ENCODE peak calls at places on chromosomes 3 and 15, in ten cellular contexts. One of them, this sample, is unnamed.

GRCh38 chr3:141726483-141726882 is 11.6 kb upstream of the RNF7 start:
- DNase-seq in SJSA1: no peak
- DNase-seq in stimulated activated CD4-positive, alpha-beta T cell treated with anti-CD3 and anti-CD28 coated beads, Interleukin-2, amount 100 ng/mL, for 4 hours: no peak
- DNase-seq in T-helper 17 cell: no peak
- DNase-seq in memory B cell: no peak
- DNase-seq in NCI-H1694: no peak
- DNase-seq in GM04504: no peak
- DNase-seq in RPMI8226: no peak
- DNase-seq in activated T-helper 9 cell treated with anti-CD3 and anti-CD28 coated beads, Interleukin-2, amount 50 U/mL, for 16 hours: no peak
- DNase-seq in foreskin fibroblast: no peak
- DNase-seq in this sample: no peak

GRCh38 chr3:111070772-111071256 is 802 bp upstream of the NECTIN3 start:
- DNase-seq in SJSA1: no peak
- DNase-seq in stimulated activated CD4-positive, alpha-beta T cell treated with anti-CD3 and anti-CD28 coated beads, Interleukin-2, amount 100 ng/mL, for 4 hours: no peak
- DNase-seq in T-helper 17 cell: peak
- DNase-seq in memory B cell: no peak
- DNase-seq in NCI-H1694: no peak
- DNase-seq in GM04504: no peak
- DNase-seq in RPMI8226: no peak
- DNase-seq in activated T-helper 9 cell treated with anti-CD3 and anti-CD28 coated beads, Interleukin-2, amount 50 U/mL, for 16 hours: peak
- DNase-seq in foreskin fibroblast: no peak
- DNase-seq in this sample: peak

GRCh38 chr3:195580733-195581443 is 2.9 kb downstream of the APOD start:
- DNase-seq in SJSA1: no peak
- DNase-seq in stimulated activated CD4-positive, alpha-beta T cell treated with anti-CD3 and anti-CD28 coated beads, Interleukin-2, amount 100 ng/mL, for 4 hours: no peak
- DNase-seq in T-helper 17 cell: no peak
- DNase-seq in memory B cell: no peak
- DNase-seq in NCI-H1694: no peak
- DNase-seq in GM04504: peak
- DNase-seq in RPMI8226: no peak
- DNase-seq in activated T-helper 9 cell treated with anti-CD3 and anti-CD28 coated beads, Interleukin-2, amount 50 U/mL, for 16 hours: no peak
- DNase-seq in foreskin fibroblast: peak
- DNase-seq in this sample: no peak

GRCh38 chr3:44568561-44568960 is 13.6 kb downstream of the ZKSCAN7 start:
- DNase-seq in SJSA1: no peak
- DNase-seq in stimulated activated CD4-positive, alpha-beta T cell treated with anti-CD3 and anti-CD28 coated beads, Interleukin-2, amount 100 ng/mL, for 4 hours: no peak
- DNase-seq in T-helper 17 cell: no peak
- DNase-seq in memory B cell: no peak
- DNase-seq in NCI-H1694: no peak
- DNase-seq in GM04504: no peak
- DNase-seq in RPMI8226: no peak
- DNase-seq in activated T-helper 9 cell treated with anti-CD3 and anti-CD28 coated beads, Interleukin-2, amount 50 U/mL, for 16 hours: no peak
- DNase-seq in foreskin fibroblast: peak
- DNase-seq in this sample: no peak

GRCh38 chr3:107740992-107741896 is 218.5 kb downstream of the BBX start:
- DNase-seq in SJSA1: no peak
- DNase-seq in stimulated activated CD4-positive, alpha-beta T cell treated with anti-CD3 and anti-CD28 coated beads, Interleukin-2, amount 100 ng/mL, for 4 hours: no peak
- DNase-seq in T-helper 17 cell: no peak
- DNase-seq in memory B cell: no peak
- DNase-seq in NCI-H1694: peak
- DNase-seq in GM04504: no peak
- DNase-seq in RPMI8226: no peak
- DNase-seq in activated T-helper 9 cell treated with anti-CD3 and anti-CD28 coated beads, Interleukin-2, amount 50 U/mL, for 16 hours: no peak
- DNase-seq in foreskin fibroblast: peak
- DNase-seq in this sample: no peak

GRCh38 chr3:141798455-141798854 is 35.2 kb downstream of the GRK7 start:
- DNase-seq in SJSA1: no peak
- DNase-seq in stimulated activated CD4-positive, alpha-beta T cell treated with anti-CD3 and anti-CD28 coated beads, Interleukin-2, amount 100 ng/mL, for 4 hours: no peak
- DNase-seq in T-helper 17 cell: no peak
- DNase-seq in memory B cell: no peak
- DNase-seq in NCI-H1694: no peak
- DNase-seq in GM04504: no peak
- DNase-seq in RPMI8226: no peak
- DNase-seq in activated T-helper 9 cell treated with anti-CD3 and anti-CD28 coated beads, Interleukin-2, amount 50 U/mL, for 16 hours: no peak
- DNase-seq in foreskin fibroblast: peak
- DNase-seq in this sample: peak

GRCh38 chr3:37097776-37098175 is 76.6 kb downstream of the LRRFIP2 start:
- DNase-seq in SJSA1: no peak
- DNase-seq in stimulated activated CD4-positive, alpha-beta T cell treated with anti-CD3 and anti-CD28 coated beads, Interleukin-2, amount 100 ng/mL, for 4 hours: no peak
- DNase-seq in T-helper 17 cell: no peak
- DNase-seq in memory B cell: no peak
- DNase-seq in NCI-H1694: no peak
- DNase-seq in GM04504: no peak
- DNase-seq in RPMI8226: no peak
- DNase-seq in activated T-helper 9 cell treated with anti-CD3 and anti-CD28 coated beads, Interleukin-2, amount 50 U/mL, for 16 hours: no peak
- DNase-seq in foreskin fibroblast: no peak
- DNase-seq in this sample: no peak

GRCh38 chr3:102736288-102736960 is 301.6 kb downstream of the ZPLD1 start:
- DNase-seq in SJSA1: no peak
- DNase-seq in stimulated activated CD4-positive, alpha-beta T cell treated with anti-CD3 and anti-CD28 coated beads, Interleukin-2, amount 100 ng/mL, for 4 hours: no peak
- DNase-seq in T-helper 17 cell: no peak
- DNase-seq in memory B cell: no peak
- DNase-seq in NCI-H1694: no peak
- DNase-seq in GM04504: no peak
- DNase-seq in RPMI8226: no peak
- DNase-seq in activated T-helper 9 cell treated with anti-CD3 and anti-CD28 coated beads, Interleukin-2, amount 50 U/mL, for 16 hours: no peak
- DNase-seq in foreskin fibroblast: no peak
- DNase-seq in this sample: no peak

GRCh38 chr3:124234852-124235252 is 242.9 kb upstream of the ROPN1 start:
- DNase-seq in SJSA1: no peak
- DNase-seq in stimulated activated CD4-positive, alpha-beta T cell treated with anti-CD3 and anti-CD28 coated beads, Interleukin-2, amount 100 ng/mL, for 4 hours: no peak
- DNase-seq in T-helper 17 cell: no peak
- DNase-seq in memory B cell: no peak
- DNase-seq in NCI-H1694: no peak
- DNase-seq in GM04504: no peak
- DNase-seq in RPMI8226: no peak
- DNase-seq in activated T-helper 9 cell treated with anti-CD3 and anti-CD28 coated beads, Interleukin-2, amount 50 U/mL, for 16 hours: no peak
- DNase-seq in foreskin fibroblast: no peak
- DNase-seq in this sample: no peak

GRCh38 chr15:49223536-49224274 is 53.7 kb downstream of the GALK2 start:
- DNase-seq in SJSA1: no peak
- DNase-seq in stimulated activated CD4-positive, alpha-beta T cell treated with anti-CD3 and anti-CD28 coated beads, Interleukin-2, amount 100 ng/mL, for 4 hours: no peak
- DNase-seq in T-helper 17 cell: no peak
- DNase-seq in memory B cell: no peak
- DNase-seq in NCI-H1694: no peak
- DNase-seq in GM04504: no peak
- DNase-seq in RPMI8226: no peak
- DNase-seq in activated T-helper 9 cell treated with anti-CD3 and anti-CD28 coated beads, Interleukin-2, amount 50 U/mL, for 16 hours: no peak
- DNase-seq in foreskin fibroblast: peak
- DNase-seq in this sample: no peak

This sample was measured in testis.